ENCODE peak calls at places on chromosomes 13 and 19, in nine cellular contexts. E is lung; P is ovary; X is IMR-90; U is dorsolateral prefrontal cortex; J is breast epithelium; T is CD4-positive, alpha-beta T cell; C is transverse colon; K is body of pancreas. W is an unnamed sample.

GRCh38 chr19:13143135-13143534 is 7.0 kb downstream of the STX10 start:
- DNase-seq in E (no peak), P (no peak), X (peak; percentile 82), U (no peak), J (no peak), T (no peak), C (no peak), K (no peak), W (no peak)

GRCh38 chr13:111286162-111286561 is 34.3 kb upstream of the TEX29 start:
- DNase-seq in E (no peak), P (no peak), X (no peak), U (no peak), J (no peak), T (no peak), C (no peak), K (no peak), W (no peak)

GRCh38 chr19:30450101-30450500 is 77.9 kb downstream of the ZNF536 start:
- DNase-seq in E (no peak), P (peak; percentile 65), X (no peak), U (peak; percentile 64), J (no peak), T (no peak), C (peak; percentile 17), K (no peak), W (peak; percentile 65)

GRCh38 chr13:24035411-24035810 is 125.1 kb upstream of the SPATA13 start:
- DNase-seq in E (peak; percentile 19), P (no peak), X (no peak), U (no peak), J (no peak), T (no peak), C (no peak), K (peak; percentile 48), W (no peak)

GRCh38 chr19:29672933-29673336 is 7.7 kb downstream of the PLEKHF1 start:
- DNase-seq in E (no peak), P (no peak), X (no peak), U (peak; percentile 38), J (no peak), T (peak; percentile 82), C (peak; percentile 63), K (no peak), W (no peak)

GRCh38 chr13:34357435-34358232 is 539.7 kb downstream of the RFC3 start:
- DNase-seq in E (no peak), P (no peak), X (peak; percentile 79), U (no peak), J (no peak), T (no peak), C (no peak), K (peak; percentile 16), W (no peak)

GRCh38 chr19:4713384-4713951 is 10.2 kb downstream of the DPP9 start:
- DNase-seq in E (peak; percentile 61), P (no peak), X (peak; percentile 97), U (no peak), J (peak; percentile 96), T (no peak), C (peak; percentile 93), K (peak; percentile 68), W (peak; percentile 84)

GRCh38 chr13:97844151-97844550 is 109.3 kb upstream of the IPO5 start:
- DNase-seq in E (no peak), P (no peak), X (no peak), U (no peak), J (no peak), T (no peak), C (no peak), K (no peak), W (no peak)

GRCh38 chr19:46466536-46467199 is 4.7 kb downstream of the PNMA8A start:
- DNase-seq in E (no peak), P (peak; percentile 74), X (peak; percentile 92), U (no peak), J (no peak), T (no peak), C (peak; percentile 30), K (no peak), W (no peak)

GRCh38 chr19:42234364-42234763 is 8.0 kb downstream of the GSK3A start:
- DNase-seq in E (no peak), P (no peak), X (no peak), U (no peak), J (no peak), T (no peak), C (no peak), K (no peak), W (no peak)

GRCh38 chr19:48367855-48368254 is 3.7 kb downstream of the SYNGR4 start:
- DNase-seq in E (no peak), P (no peak), X (no peak), U (no peak), J (no peak), T (no peak), C (no peak), K (peak; percentile 63), W (no peak)

GRCh38 chr13:111845621-111846351 is 221.2 kb upstream of the SOX1 start:
- DNase-seq in E (no peak), P (no peak), X (no peak), U (no peak), J (no peak), T (no peak), C (no peak), K (no peak), W (peak; percentile 32)

GRCh38 chr19:11767633-11768133 is 883 bp downstream of the ZNF441 start:
- DNase-seq in E (peak; percentile 48), P (peak; percentile 25), X (peak; percentile 37), U (peak; percentile 58), J (peak; percentile 31), T (peak; percentile 4), C (peak; percentile 69), K (peak; percentile 69), W (peak; percentile 58)

GRCh38 chr13:28657784-28658538 is 969 bp upstream of the POMP start:
- DNase-seq in E (no peak), P (no peak), X (peak; percentile 58), U (no peak), J (no peak), T (no peak), C (no peak), K (no peak), W (no peak)
- TF ChIP-seq CTCF in E (no peak), P (no peak), X (peak; percentile 33), U (no peak), J (no peak), T (no peak), C (no peak), K (no peak), W (no peak)

GRCh38 chr19:1467512-1468273 is 11.3 kb downstream of the C19orf25 start:
- DNase-seq in E (no peak), P (no peak), X (no peak), U (no peak), J (no peak), T (no peak), C (no peak), K (no peak), W (no peak)

GRCh38 chr19:1469936-1470863 is 8.8 kb downstream of the C19orf25 start:
- DNase-seq in E (no peak), P (no peak), X (no peak), U (peak; percentile 42), J (peak; percentile 43), T (peak; percentile 75), C (peak; percentile 67), K (no peak), W (no peak)

GRCh38 chr19:1468274-1469199 is 10.5 kb downstream of the C19orf25 start:
- DNase-seq in E (no peak), P (no peak), X (peak; percentile 37), U (no peak), J (no peak), T (no peak), C (no peak), K (no peak), W (no peak)

GRCh38 chr19:1470864-1471513 is 8.0 kb downstream of the C19orf25 start:
- DNase-seq in E (no peak), P (no peak), X (no peak), U (peak; percentile 56), J (no peak), T (no peak), C (no peak), K (no peak), W (no peak)

DNA sequence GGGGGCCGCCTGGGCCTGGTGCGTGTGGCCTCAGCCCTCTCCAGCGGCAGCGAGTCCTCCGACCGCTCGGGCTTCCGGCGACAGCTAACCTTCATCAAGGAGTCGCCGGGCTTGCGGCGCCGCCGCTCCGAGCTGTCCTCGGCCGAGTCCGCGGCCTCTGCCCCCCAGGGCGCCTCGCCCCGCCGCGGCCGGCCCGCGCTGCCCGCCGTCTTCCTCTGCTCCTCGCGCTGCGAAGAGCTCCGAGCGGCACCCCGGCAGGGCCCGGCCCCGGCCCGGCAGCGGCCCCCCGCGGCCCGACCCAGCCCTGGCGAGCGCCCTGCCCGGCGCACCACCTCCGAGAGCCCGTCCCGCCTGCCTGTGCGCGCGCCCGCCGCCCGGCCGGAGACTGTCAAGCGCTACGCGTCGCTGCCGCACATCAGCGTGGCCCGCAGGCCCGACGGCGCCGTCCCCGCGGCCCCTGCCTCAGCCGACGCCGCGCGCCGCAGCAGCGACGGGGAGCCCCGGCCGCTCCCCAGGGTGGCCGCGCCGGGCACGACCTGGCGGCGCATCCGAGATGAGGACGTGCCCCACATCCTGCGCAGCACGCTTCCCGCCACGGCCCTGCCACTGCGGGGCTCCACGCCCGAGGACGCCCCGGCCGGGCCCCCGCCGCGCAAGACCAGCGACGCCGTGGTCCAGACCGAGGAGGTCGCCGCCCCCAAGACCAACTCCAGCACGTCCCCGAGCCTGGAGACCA is 9.6 kb downstream of the C19orf25 start:
- DNase-seq in E (no peak), P (no peak), X (no peak), U (no peak), J (no peak), T (no peak), C (no peak), K (no peak), W (no peak)
- H3K27ac ChIP-seq in E (no peak overlapping the region), P (no peak overlapping the region), X (no peak overlapping the region), U (peak overlapping the region; percentile 80), J (no peak overlapping the region), T (no peak overlapping the region), C (no peak overlapping the region), K (no peak overlapping the region), W (no peak overlapping the region)

DNA sequence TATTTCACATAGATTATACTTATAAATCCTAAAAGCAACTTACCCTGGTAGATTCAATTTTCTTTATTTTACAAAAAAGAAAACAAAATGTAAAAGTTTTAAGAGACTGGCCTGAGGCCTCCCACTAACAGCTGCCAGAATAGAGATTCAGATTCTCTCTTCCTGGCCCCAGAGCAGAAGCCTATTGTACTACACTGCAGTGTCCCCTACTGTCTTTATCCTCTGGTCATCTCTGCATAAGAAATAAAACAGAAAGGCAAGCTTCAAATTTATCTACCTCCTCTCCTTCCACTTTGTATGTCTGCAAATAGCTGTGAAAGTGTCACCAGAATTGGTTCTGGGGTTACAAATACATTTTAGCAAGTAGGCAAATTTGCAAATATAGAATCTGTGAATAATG is 1004.1 kb upstream of the PCDH9 start:
- DNase-seq in E (no peak), P (no peak), X (no peak), U (no peak), J (no peak), T (no peak), C (no peak), K (no peak), W (no peak)
- TF ChIP-seq CTCF in E (no peak), P (no peak), X (no peak), U (no peak), J (no peak), T (no peak), C (peak; percentile 13), K (no peak), W (no peak)

DNA sequence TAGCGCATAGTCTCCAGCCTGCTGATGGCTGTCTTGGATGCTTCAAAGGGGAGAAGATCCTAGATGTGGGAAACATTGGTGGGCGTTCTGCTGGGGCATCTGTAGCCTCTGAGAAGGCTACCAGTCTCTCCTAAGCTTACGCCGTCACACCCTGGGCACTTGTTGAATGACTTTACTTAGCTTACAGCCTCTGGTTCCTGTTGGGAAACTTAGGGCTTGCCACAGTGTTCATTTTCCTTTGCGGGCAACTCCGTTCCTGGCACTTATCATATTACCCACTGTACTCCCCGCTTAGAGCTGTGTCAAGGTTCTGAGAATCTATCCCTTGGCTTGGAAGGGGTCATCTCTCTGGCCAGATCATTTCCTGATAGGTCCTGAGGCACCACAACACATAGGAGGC is 20.7 kb upstream of the ALOX5AP start:
- DNase-seq in E (no peak), P (no peak), X (no peak), U (no peak), J (no peak), T (no peak), C (no peak), K (no peak), W (no peak)
- H3K27ac ChIP-seq in E (peak overlapping the region; percentile 51), P (no peak overlapping the region), X (no peak overlapping the region), U (no peak overlapping the region), J (no peak overlapping the region), T (no peak overlapping the region), C (no peak overlapping the region), K (no peak overlapping the region), W (no peak overlapping the region)